ENCODE peak calls at places on chromosomes 1 and 21, in six cellular contexts. X is heart right ventricle, Z is esophagus muscularis mucosa, S is upper lobe of right lung, Q is psoas muscle, V is cardiac muscle cell. O is an unnamed sample.
A peak's percentile ranks its signal among the peaks of the same experiment; 100 is the strongest.

GRCh38 chr1:89065077-89065868 is at the start of gene GBP1:
- DNase-seq in X (no peak), Z (no peak), S (no peak), Q (no peak), V (peak; percentile 90), O (no peak)

GRCh38 chr1:161499099-161500078 is 5.9 kb upstream of the FCGR2A start:
- DNase-seq in X (no peak), Z (no peak), S (no peak), Q (no peak), V (peak; percentile 39), O (no peak)

GRCh38 chr1:95068956-95069710 is 3.6 kb downstream of the ALG14 start:
- DNase-seq in X (no peak), Z (peak; percentile 57), S (no peak), Q (no peak), V (no peak), O (no peak)

GRCh38 chr21:35508389-35508888 is 459.3 kb upstream of the RUNX1 start:
- DNase-seq in X (peak; percentile 50), Z (no peak), S (peak; percentile 80), Q (peak; percentile 71), V (peak; percentile 94), O (peak; percentile 85)

GRCh38 chr1:17239420-17239819 is 9.5 kb upstream of the PADI3 start:
- DNase-seq in X (no peak), Z (no peak), S (no peak), Q (peak; percentile 33), V (peak; percentile 97), O (no peak)

GRCh38 chr1:51222136-51222787 is 13.8 kb upstream of the RNF11 start:
- DNase-seq in X (no peak), Z (no peak), S (no peak), Q (no peak), V (no peak), O (no peak)

GRCh38 chr1:74731399-74732052 is 1.3 kb downstream of the CRYZ start:
- DNase-seq in X (no peak), Z (no peak), S (no peak), Q (no peak), V (no peak), O (no peak)

GRCh38 chr21:16767201-16767600 is 745.6 kb upstream of the CXADR start:
- DNase-seq in X (no peak), Z (no peak), S (no peak), Q (no peak), V (no peak), O (no peak)

GRCh38 chr1:211281322-211282022 is 22.3 kb downstream of the RCOR3 start:
- DNase-seq in X (no peak), Z (no peak), S (no peak), Q (no peak), V (peak; percentile 46), O (no peak)

GRCh38 chr1:55235722-55236121 is 20.6 kb upstream of the USP24 start:
- DNase-seq in X (no peak), Z (no peak), S (no peak), Q (no peak), V (peak; percentile 59), O (no peak)

GRCh38 chr1:163980391-163980790 is 578.6 kb upstream of the PBX1 start:
- DNase-seq in X (no peak), Z (no peak), S (no peak), Q (no peak), V (no peak), O (no peak)

GRCh38 chr1:6859415-6860343 is 74.4 kb downstream of the CAMTA1 start:
- DNase-seq in X (no peak), Z (no peak), S (no peak), Q (no peak), V (peak; percentile 95), O (no peak)

GRCh38 chr1:67716800-67717199 is 31.8 kb downstream of the GADD45A start:
- DNase-seq in X (no peak), Z (no peak), S (no peak), Q (no peak), V (peak; percentile 62), O (no peak)

GRCh38 chr1:203051841-203052324 is 25.6 kb downstream of the PPFIA4 start:
- DNase-seq in X (no peak), Z (no peak), S (no peak), Q (peak; percentile 65), V (no peak), O (no peak)

GRCh38 chr1:193448682-193449461 is 262.5 kb upstream of the B3GALT2 start:
- DNase-seq in X (no peak), Z (no peak), S (no peak), Q (no peak), V (no peak), O (no peak)

GRCh38 chr1:222171005-222171404 is 376.9 kb downstream of the HHIPL2 start:
- DNase-seq in X (no peak), Z (no peak), S (no peak), Q (no peak), V (peak; percentile 66), O (no peak)

GRCh38 chr1:153561401-153561985 is 4.2 kb downstream of the S100A2 start:
- DNase-seq in X (no peak), Z (no peak), S (peak; percentile 48), Q (peak; percentile 20), V (no peak), O (no peak)
- H3K4me3 ChIP-seq in X (no peak overlapping the region), Z (no peak overlapping the region), S (no peak overlapping the region), Q (no peak overlapping the region), V (no peak overlapping the region), O (no peak overlapping the region)

DNA sequence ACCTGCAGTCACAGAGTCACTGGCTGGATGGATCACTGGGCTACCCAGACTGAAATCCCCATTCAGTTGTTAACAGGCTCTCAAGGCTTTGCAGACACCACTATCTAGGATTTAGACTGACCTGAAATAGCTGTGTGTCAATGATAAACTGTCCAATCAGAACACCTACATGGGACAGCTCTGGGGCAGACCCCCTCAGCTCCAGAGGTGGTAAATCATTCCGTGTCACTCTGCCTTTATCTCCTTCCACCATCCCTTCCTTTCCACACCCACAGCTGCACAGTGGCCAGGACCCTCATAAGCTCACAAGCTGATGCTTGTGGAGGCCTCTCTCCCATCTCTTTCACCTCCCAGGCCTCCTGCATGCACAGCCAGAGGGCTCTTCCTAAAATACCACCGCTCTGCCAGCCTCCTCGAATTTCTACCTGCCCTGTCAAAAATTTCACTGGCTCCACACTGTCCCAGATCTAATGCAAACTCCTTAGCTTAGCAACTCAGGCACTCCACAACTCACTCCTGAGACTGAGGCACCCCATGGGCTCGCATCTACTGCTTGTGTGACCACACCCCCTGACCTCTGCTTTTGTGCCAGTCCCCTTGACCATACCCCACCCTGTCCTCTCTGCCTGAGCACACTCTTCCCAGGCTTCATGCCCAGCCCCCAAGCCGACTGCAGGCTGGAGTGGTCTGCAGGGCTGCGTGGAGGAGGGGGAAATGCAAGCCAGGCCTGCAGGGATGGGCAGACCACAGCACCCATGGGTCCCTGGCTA is 5.8 kb downstream of the CAPZB start:
- DNase-seq in X (no peak), Z (no peak), S (no peak), Q (no peak), V (no peak), O (no peak)
- H3K4me1 ChIP-seq in X (peaks cover 99% of the 10 kb centered on the region), Z (peaks cover 100% of the 10 kb centered on the region), S (peaks cover 95% of the 10 kb centered on the region), Q (peaks cover 94% of the 10 kb centered on the region), V (peaks cover 48% of the 10 kb centered on the region), O (peaks cover 74% of the 10 kb centered on the region)

DNA sequence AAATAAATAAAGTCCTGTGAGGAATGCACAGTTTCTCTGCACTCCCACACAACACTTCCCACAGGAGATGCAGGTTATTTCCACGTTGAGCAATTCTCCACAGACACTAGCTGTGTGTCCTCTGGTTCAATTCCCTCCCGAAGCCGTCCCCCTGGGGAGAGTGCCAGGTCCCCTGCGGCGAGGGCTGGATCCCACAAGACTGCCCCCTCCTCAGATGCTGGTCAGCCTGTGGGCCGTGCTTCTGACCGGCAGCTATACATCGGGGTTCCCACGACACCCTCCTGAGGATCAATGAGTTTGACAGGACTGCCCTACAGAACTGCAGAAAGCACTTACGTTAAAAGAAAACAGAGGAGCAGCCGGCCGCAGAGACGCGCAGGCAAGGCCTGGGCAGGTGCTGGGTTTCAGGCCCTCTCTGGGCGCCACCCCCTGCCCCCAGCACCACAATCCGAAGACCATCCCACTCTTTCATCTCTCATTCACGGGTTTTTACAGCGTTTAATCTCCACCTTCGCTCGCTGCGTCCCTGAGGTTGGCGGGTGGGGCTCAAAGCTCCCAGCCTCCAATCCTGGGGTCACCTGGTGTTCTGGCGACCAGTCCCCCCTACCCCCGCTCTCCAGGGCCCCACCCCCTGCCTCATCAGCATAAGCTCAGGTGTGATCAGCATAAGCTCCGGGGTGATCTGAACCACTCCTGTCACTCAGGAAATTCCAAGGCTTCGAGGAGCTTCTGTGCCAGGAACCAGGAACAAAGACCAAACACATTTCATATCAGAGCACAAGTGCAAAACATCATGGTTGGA is 9.3 kb downstream of the SLC35E2B start:
- DNase-seq in X (no peak), Z (no peak), S (no peak), Q (peak; percentile 44), V (no peak), O (peak; percentile 55)
- H3K4me3 ChIP-seq in X (no peak overlapping the region), Z (no peak overlapping the region), S (no peak overlapping the region), Q (no peak overlapping the region), V (no peak overlapping the region), O (no peak overlapping the region)

GRCh38 chr1:38326135-38326534 is 279.5 kb upstream of the POU3F1 start:
- DNase-seq in X (no peak), Z (peak; percentile 68), S (no peak), Q (no peak), V (no peak), O (no peak)
- H3K4me1 ChIP-seq in X (no peaks in the 10 kb centered on the region), Z (no peaks in the 10 kb centered on the region), S (no peaks in the 10 kb centered on the region), Q (no peaks in the 10 kb centered on the region), V (no peaks in the 10 kb centered on the region), O (no peaks in the 10 kb centered on the region)

GRCh38 chr1:179516976-179517705 is 58.6 kb downstream of the NPHS2 start:
- DNase-seq in X (no peak), Z (no peak), S (no peak), Q (no peak), V (no peak), O (no peak)
- H3K4me3 ChIP-seq in X (no peak overlapping the region), Z (no peak overlapping the region), S (no peak overlapping the region), Q (no peak overlapping the region), V (no peak overlapping the region), O (no peak overlapping the region)

O was measured in left lung.